ENCODE peak calls at places on chromosome 19, in eight cellular contexts. W is endodermal cell, U is stomach, A is transverse colon, J is PC-3, H is AG04450, S is fibroblast of pulmonary artery, R is astrocyte. F is an unnamed sample.

GRCh38 chr19:33208904-33209843 is 15.0 kb downstream of the LRP3 start:
- DNase-seq in J (no peak), U (no peak), R (no peak), S (no peak), A (no peak), H (no peak), W (no peak), F (peak)

GRCh38 chr19:39820696-39821095 is 13.3 kb downstream of the DYRK1B start:
- DNase-seq in J (no peak), A (no peak), S (no peak), U (no peak), R (no peak), H (no peak), W (no peak), F (no peak)

GRCh38 chr19:38685666-38686529 is 38.4 kb downstream of the ACTN4 start:
- DNase-seq in W (peak), R (peak), S (peak), J (peak), H (no peak), U (no peak), A (no peak), F (peak)

GRCh38 chr19:40139533-40140287 is 49.0 kb upstream of the ZNF780A start:
- DNase-seq in S (peak), R (peak), U (no peak), A (no peak), W (no peak), H (peak), J (peak), F (peak)

GRCh38 chr19:13118424-13119193 is 545 bp downstream of the NACC1 start:
- DNase-seq in A (no peak), S (peak), R (peak), H (no peak), U (peak), W (peak), J (peak), F (peak)

GRCh38 chr19:44990459-44990858 is 10.8 kb upstream of the RELB start:
- DNase-seq in W (no peak), J (no peak), S (no peak), A (no peak), H (no peak), U (no peak), R (no peak), F (no peak)

GRCh38 chr19:31253816-31254551 is 95.3 kb downstream of the TSHZ3 start:
- DNase-seq in W (no peak), J (peak), S (peak), U (no peak), R (peak), A (no peak), H (peak), F (no peak)

GRCh38 chr19:54041969-54042606 is 21.6 kb downstream of the VSTM1 start:
- DNase-seq in U (no peak), W (peak), J (peak), R (no peak), A (no peak), S (no peak), H (no peak), F (no peak)

GRCh38 chr19:53511933-53512374 is 26.0 kb upstream of the ZNF331 start:
- DNase-seq in H (peak), J (peak), W (peak), R (peak), S (peak), U (peak), A (peak), F (peak)

GRCh38 chr19:31439270-31439573 is 90.0 kb upstream of the TSHZ3 start:
- DNase-seq in H (no peak), J (no peak), W (no peak), A (no peak), R (no peak), U (no peak), S (no peak), F (no peak)

GRCh38 chr19:51664997-51665396 is 18.4 kb upstream of the SIGLEC14 start:
- DNase-seq in A (no peak), R (no peak), J (peak), U (no peak), H (no peak), S (no peak), W (no peak), F (peak)

GRCh38 chr19:48560095-48560530 is 8.1 kb downstream of the SULT2B1 start:
- DNase-seq in H (no peak), R (no peak), U (no peak), A (no peak), J (no peak), W (no peak), S (no peak), F (peak)

GRCh38 chr19:498977-499623 is 2.8 kb downstream of the MADCAM1 start:
- DNase-seq in W (peak), R (no peak), J (no peak), S (no peak), U (no peak), H (no peak), A (no peak), F (no peak)

GRCh38 chr19:49327878-49328544 is 3.0 kb upstream of the SLC6A16 start:
- DNase-seq in U (no peak), A (no peak), W (peak), S (peak), H (no peak), J (peak), R (no peak), F (peak)

GRCh38 chr19:50981587-50982146 is 2.0 kb downstream of the KLK7 start:
- DNase-seq in S (no peak), A (no peak), R (no peak), U (no peak), J (no peak), H (no peak), W (peak), F (no peak)

GRCh38 chr19:16587031-16588023 is 15.1 kb upstream of the SLC35E1 start:
- DNase-seq in U (no peak), R (peak), W (peak), H (no peak), A (peak), S (peak), J (no peak), F (peak)

GRCh38 chr19:54696766-54697165 is 27.5 kb upstream of the KIR3DL3 start:
- DNase-seq in A (no peak), S (no peak), W (no peak), R (no peak), H (no peak), U (no peak), J (no peak), F (no peak)

GRCh38 chr19:53977429-53977990 is 13.9 kb upstream of the CACNG6 start:
- DNase-seq in A (peak), J (peak), U (peak), R (peak), W (peak), S (peak), H (peak), F (peak)

GRCh38 chr19:52028027-52028779 is at the start of gene ZNF614:
- DNase-seq in W (peak), S (peak), U (peak), A (peak), R (peak), H (no peak), J (peak), F (peak)

GRCh38 chr19:13330285-13330684 is 176.0 kb downstream of the CACNA1A start:
- DNase-seq in S (no peak), J (no peak), W (no peak), A (no peak), U (no peak), R (no peak), H (no peak), F (no peak)

GRCh38 chr19:17209126-17210036 is 5.8 kb upstream of the USE1 start:
- DNase-seq in W (peak), S (peak), J (peak), R (no peak), A (peak), H (no peak), U (peak), F (peak)

GRCh38 chr19:45691516-45692186 is at the start of gene SNRPD2:
- DNase-seq in H (peak), U (peak), J (peak), R (peak), S (peak), W (peak), A (peak), F (peak)

GRCh38 chr19:17487240-17488121 is 17.2 kb downstream of the SLC27A1 start:
- DNase-seq in S (no peak), A (no peak), U (no peak), R (no peak), J (no peak), H (no peak), W (no peak), F (no peak)

GRCh38 chr19:45154064-45154827 is 6.5 kb downstream of the NKPD1 start:
- DNase-seq in H (no peak), U (no peak), R (peak), S (peak), J (peak), W (no peak), A (no peak), F (peak)

GRCh38 chr19:10289167-10289835 is 451 bp upstream of the ICAM5 start:
- DNase-seq in A (peak), H (no peak), W (peak), U (peak), R (no peak), S (peak), J (peak), F (peak)

GRCh38 chr19:41880329-41880708 is 2.7 kb upstream of the ARHGEF1 start:
- DNase-seq in W (no peak), A (no peak), S (no peak), U (no peak), R (no peak), H (no peak), J (no peak), F (no peak)

GRCh38 chr19:41879670-41880328 is 2.7 kb downstream of the CD79A start:
- DNase-seq in A (no peak), S (no peak), U (no peak), J (no peak), H (no peak), W (no peak), R (no peak), F (no peak)

GRCh38 chr19:41877916-41878905 is 1.1 kb downstream of the CD79A start:
- DNase-seq in J (no peak), A (peak), H (no peak), U (no peak), S (no peak), W (no peak), R (no peak), F (no peak)

GRCh38 chr19:41877490-41877876 is 404 bp downstream of the CD79A start:
- DNase-seq in A (peak), H (no peak), S (no peak), J (no peak), W (no peak), R (no peak), U (no peak), F (no peak)

GRCh38 chr19:41879080-41879479 is 2.0 kb downstream of the CD79A start:
- DNase-seq in S (no peak), H (no peak), R (no peak), W (no peak), A (no peak), J (no peak), U (no peak), F (no peak)
- H3K4me3 ChIP-seq in S (no peak), H (no peak), R (no peak), W (no peak), A (no peak), J (no peak), U (no peak), F (no peak)

DNA sequence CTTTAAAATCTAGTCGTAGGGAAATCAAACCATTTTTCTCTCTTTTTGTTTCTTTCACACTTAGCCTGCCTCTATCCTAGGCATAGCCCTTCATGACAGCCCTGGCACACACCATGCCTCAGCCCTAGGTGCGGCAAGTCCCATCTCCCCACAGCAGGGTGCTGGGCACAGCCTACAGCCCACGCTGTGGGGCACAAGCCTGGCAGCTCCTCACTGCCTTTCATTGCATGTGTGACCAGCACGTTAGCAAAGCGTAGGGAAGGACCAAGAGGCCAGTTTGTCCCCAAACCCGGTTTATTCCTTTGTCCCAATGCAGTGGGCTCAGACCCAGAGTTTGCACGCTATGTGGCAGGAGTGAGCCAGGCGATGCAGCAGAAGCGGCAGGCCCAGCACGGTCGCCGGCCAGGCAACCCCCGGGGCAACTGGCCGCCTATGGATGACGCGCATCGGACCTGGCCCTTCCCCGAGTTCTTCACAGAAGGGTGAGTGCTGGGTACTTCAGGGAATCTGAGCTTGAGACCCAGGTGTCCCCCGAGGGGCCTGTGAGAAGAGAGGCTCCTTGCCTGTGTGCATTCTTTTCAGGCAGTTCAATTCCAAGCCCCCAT is 17.3 kb upstream of the GPI start:
- DNase-seq in A (no peak), S (no peak), W (no peak), R (no peak), H (no peak), J (no peak), U (no peak), F (no peak)
- TF ChIP-seq CTCF in A (no peak), S (no peak), W (no peak), R (no peak), H (no peak), J (no peak), U (no peak), F (no peak)

DNA sequence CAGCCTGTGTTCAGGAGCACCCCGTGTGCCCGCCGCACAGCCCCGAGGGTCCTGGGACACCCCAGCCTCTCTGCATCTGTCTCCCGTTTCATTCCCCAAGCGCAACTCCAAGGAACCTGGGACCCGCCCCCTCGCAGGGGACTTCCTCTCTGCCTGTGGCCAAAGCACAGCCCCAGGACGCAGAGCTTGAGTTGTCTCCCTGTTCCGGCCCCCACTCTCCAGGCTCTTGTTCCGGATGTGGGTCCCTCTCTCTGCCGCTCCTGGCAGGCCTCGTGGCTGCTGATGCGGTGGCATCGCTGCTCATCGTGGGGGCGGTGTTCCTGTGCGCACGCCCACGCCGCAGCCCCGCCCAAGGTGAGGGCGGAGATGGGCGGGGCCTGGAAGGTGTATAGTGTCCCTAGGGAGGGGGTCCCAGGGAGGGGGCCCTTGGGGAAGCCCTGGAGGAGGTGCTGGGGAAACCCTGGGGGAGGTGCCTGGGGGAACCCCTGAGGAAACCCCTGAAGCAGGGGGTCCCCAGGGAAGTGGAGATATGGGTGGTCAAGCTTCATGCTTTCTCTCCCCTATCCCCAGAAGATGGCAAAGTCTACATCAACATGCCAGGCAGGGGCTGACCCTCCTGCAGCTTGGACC is 1.3 kb downstream of the HCST start:
- DNase-seq in R (peak), A (peak), J (peak), S (peak), U (peak), W (peak), H (no peak), F (peak)
- H3K4me3 ChIP-seq in R (peak), A (no peak), J (peak), S (peak), U (peak), W (peak), H (peak), F (peak)

DNA sequence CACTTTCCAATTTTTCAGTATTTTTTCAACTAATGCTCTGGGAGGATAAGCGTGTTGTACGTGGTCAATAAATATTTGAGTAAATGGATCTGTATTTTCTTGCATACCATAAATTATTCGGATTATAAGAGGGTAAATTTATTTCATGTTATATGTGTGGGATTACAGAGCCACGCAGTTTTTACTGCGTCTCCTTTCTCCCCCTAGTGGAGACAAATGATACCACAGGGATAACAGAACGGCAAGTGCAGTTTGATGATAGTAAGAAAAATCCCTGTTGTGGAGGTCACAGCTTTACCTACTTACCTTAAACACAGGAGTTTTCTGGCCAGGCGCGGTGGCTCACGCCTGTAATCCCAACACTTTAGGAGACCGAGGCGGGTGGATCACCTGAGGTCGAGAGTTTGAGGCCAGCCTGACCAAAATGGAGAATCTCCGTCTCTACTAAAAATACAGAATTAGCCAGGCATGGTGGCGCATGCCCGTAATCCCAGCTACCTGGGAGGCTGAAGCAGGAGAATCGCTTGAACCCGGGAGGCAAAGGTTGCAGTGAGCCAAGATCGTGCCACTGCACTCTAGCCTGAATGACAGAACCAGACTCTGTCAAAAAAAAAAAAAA is 16.8 kb downstream of the MBD3L2B start:
- DNase-seq in J (peak), H (no peak), R (no peak), S (no peak), U (no peak), A (no peak), W (peak), F (peak)
- TF ChIP-seq CTCF in J (peak), H (peak), R (no peak), S (no peak), U (no peak), A (no peak), W (peak), F (peak)

GRCh38 chr19:3248728-3249315 is 24.4 kb downstream of the CELF5 start:
- DNase-seq in S (no peak), A (no peak), R (no peak), W (no peak), U (no peak), J (no peak), H (no peak), F (no peak)
- H3K4me3 ChIP-seq in S (no peak), A (no peak), R (no peak), W (no peak), U (no peak), J (no peak), H (no peak), F (no peak)

GRCh38 chr19:18804643-18805042 is 13.5 kb upstream of the COMP start:
- DNase-seq in A (no peak), W (no peak), U (no peak), R (no peak), H (no peak), J (no peak), S (no peak), F (no peak)

GRCh38 chr19:18800636-18801035 is 9.5 kb upstream of the COMP start:
- DNase-seq in R (no peak), W (no peak), J (no peak), U (no peak), H (no peak), S (no peak), A (no peak), F (no peak)

GRCh38 chr19:18804139-18804601 is 13.1 kb upstream of the COMP start:
- DNase-seq in J (no peak), U (no peak), S (no peak), W (no peak), H (no peak), A (no peak), R (no peak), F (no peak)

GRCh38 chr19:18802354-18802753 is 11.2 kb upstream of the COMP start:
- DNase-seq in A (no peak), H (no peak), S (no peak), J (no peak), W (peak), R (no peak), U (no peak), F (no peak)

GRCh38 chr19:18803550-18804138 is 12.5 kb upstream of the COMP start:
- DNase-seq in S (no peak), A (no peak), W (no peak), J (no peak), R (no peak), U (no peak), H (no peak), F (no peak)
- TF ChIP-seq CTCF in S (no peak), A (no peak), W (no peak), J (no peak), R (no peak), U (no peak), H (no peak), F (no peak)

GRCh38 chr19:4069331-4069959 is 2.7 kb upstream of the ZBTB7A start:
- DNase-seq in H (no peak), S (no peak), W (peak), J (no peak), R (no peak), U (no peak), A (peak), F (no peak)

GRCh38 chr19:4066682-4067395 is at the start of gene ZBTB7A:
- DNase-seq in R (peak), J (peak), A (peak), U (peak), S (peak), H (no peak), W (peak), F (peak)

GRCh38 chr19:4066176-4066606 is 508 bp downstream of the ZBTB7A start:
- DNase-seq in J (no peak), S (no peak), H (no peak), W (no peak), U (no peak), R (no peak), A (peak), F (no peak)

GRCh38 chr19:4067396-4068057 is 828 bp upstream of the ZBTB7A start:
- DNase-seq in R (no peak), U (no peak), S (no peak), H (no peak), W (no peak), A (no peak), J (no peak), F (no peak)

DNA sequence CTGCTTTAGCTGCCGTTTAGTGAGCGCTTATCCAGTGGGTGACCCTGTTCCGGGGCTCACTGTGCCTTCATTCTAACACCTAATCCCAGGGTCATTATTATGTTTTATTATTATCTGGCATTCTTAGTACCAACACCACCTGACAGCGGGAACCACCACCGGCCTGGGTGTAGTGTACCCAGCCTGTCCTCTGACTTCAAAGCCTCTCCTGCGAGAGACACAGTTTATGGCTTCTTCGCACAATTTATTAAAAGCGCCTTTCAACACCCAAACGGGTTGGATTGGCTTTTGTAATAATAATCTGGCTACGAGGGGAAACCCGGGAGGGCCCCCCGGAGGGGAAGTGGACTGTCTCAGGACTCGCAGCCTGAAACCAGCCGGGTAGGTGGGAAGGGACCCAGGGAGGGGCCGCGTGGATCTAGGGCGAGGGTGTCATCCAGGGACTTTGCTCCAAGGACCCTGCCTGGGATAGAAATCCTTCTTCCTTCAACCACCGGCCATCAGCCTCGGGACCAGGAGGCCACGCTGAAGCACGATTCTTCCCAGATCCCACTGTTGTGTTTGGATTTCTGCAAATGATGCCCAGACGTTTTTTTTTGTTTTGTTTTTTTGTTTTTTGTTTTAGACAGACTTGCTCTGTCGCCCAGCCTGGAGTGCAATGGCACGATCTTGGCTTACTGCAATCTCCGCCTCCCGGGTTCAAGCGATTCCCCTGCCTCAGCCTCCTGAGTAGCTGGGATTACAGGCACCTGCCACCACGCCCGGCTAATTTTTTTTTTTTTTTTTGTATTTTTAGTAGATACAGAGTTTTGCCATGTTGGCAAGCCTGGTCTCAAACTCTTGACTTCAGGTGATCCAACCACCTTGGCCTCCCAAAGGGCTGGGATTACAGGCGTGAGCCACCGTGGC is 1.6 kb upstream of the ZBTB7A start:
- DNase-seq in R (no peak), A (peak), J (no peak), H (no peak), S (no peak), W (peak), U (no peak), F (no peak)
- H3K4me3 ChIP-seq in R (no peak), A (peak), J (peak), H (peak), S (peak), W (no peak), U (peak), F (peak)

GRCh38 chr19:37148214-37148613 is 24.3 kb downstream of the ZNF585A start:
- DNase-seq in H (no peak), R (no peak), W (no peak), S (no peak), A (no peak), U (no peak), J (no peak), F (no peak)
- TF ChIP-seq CTCF in H (no peak), R (no peak), W (no peak), S (no peak), A (no peak), U (no peak), J (no peak), F (no peak)

F was measured in fibroblast of mammary gland.